ENCODE peak calls at places on chromosome 1, in five cellular contexts. One of them, this sample, is unnamed.

GRCh38 chr1:238061967-238062613 is 171.4 kb upstream of the ZP4 start:
- DNase-seq in H9: no peak
- DNase-seq in psoas muscle: no peak
- DNase-seq in colonic mucosa: no peak
- DNase-seq in uterus: no peak
- DNase-seq in this sample: no peak

GRCh38 chr1:32107742-32108661 is at the start of gene KPNA6:
- DNase-seq in psoas muscle: peak; percentile 93
- DNase-seq in uterus: peak; percentile 90
- DNase-seq in colonic mucosa: peak; percentile 96
- DNase-seq in H9: peak; percentile 91
- DNase-seq in this sample: peak; percentile 89

GRCh38 chr1:157831968-157832626 is 9.5 kb downstream of the CD5L start:
- DNase-seq in colonic mucosa: no peak
- DNase-seq in psoas muscle: no peak
- DNase-seq in H9: no peak
- DNase-seq in uterus: no peak
- DNase-seq in this sample: no peak

GRCh38 chr1:77672374-77672773 is 10.1 kb downstream of the ZZZ3 start:
- DNase-seq in colonic mucosa: no peak
- DNase-seq in H9: no peak
- DNase-seq in uterus: no peak
- DNase-seq in psoas muscle: no peak
- DNase-seq in this sample: no peak

GRCh38 chr1:110495926-110496600 is 22.9 kb downstream of the KCNA10 start:
- DNase-seq in psoas muscle: peak; percentile 79
- DNase-seq in H9: peak; percentile 68
- DNase-seq in uterus: peak; percentile 39
- DNase-seq in colonic mucosa: peak; percentile 84
- DNase-seq in this sample: peak; percentile 67

GRCh38 chr1:72285074-72285425 is 2.7 kb upstream of the NEGR1 start:
- DNase-seq in colonic mucosa: no peak
- DNase-seq in psoas muscle: no peak
- DNase-seq in H9: no peak
- DNase-seq in uterus: peak; percentile 19
- DNase-seq in this sample: no peak

GRCh38 chr1:168287237-168287664 is 6.6 kb downstream of the TBX19 start:
- DNase-seq in psoas muscle: no peak
- DNase-seq in colonic mucosa: no peak
- DNase-seq in uterus: no peak
- DNase-seq in H9: no peak
- DNase-seq in this sample: no peak

GRCh38 chr1:47805826-47806450 is 191.2 kb downstream of the TRABD2B start:
- DNase-seq in colonic mucosa: no peak
- DNase-seq in H9: no peak
- DNase-seq in uterus: no peak
- DNase-seq in psoas muscle: no peak
- DNase-seq in this sample: no peak

GRCh38 chr1:99994496-99994895 is 24.7 kb downstream of the SLC35A3 start:
- DNase-seq in psoas muscle: no peak
- DNase-seq in colonic mucosa: no peak
- DNase-seq in uterus: no peak
- DNase-seq in H9: no peak
- DNase-seq in this sample: no peak

GRCh38 chr1:225823811-225824261 is 13.9 kb downstream of the EPHX1 start:
- DNase-seq in uterus: no peak
- DNase-seq in colonic mucosa: no peak
- DNase-seq in psoas muscle: peak; percentile 30
- DNase-seq in H9: no peak
- DNase-seq in this sample: no peak

GRCh38 chr1:182229907-182230522 is 161.6 kb downstream of the GLUL start:
- DNase-seq in psoas muscle: no peak
- DNase-seq in colonic mucosa: no peak
- DNase-seq in H9: no peak
- DNase-seq in uterus: no peak
- DNase-seq in this sample: no peak

GRCh38 chr1:186494832-186495271 is 33.9 kb upstream of the PDC start:
- DNase-seq in colonic mucosa: no peak
- DNase-seq in H9: no peak
- DNase-seq in psoas muscle: no peak
- DNase-seq in uterus: no peak
- DNase-seq in this sample: no peak

GRCh38 chr1:183757061-183757460 is 47.9 kb upstream of the RGL1 start:
- DNase-seq in uterus: no peak
- DNase-seq in H9: no peak
- DNase-seq in psoas muscle: no peak
- DNase-seq in colonic mucosa: no peak
- DNase-seq in this sample: no peak

GRCh38 chr1:228463559-228464455 is 23.4 kb upstream of the RNF187 start:
- DNase-seq in psoas muscle: peak; percentile 66
- DNase-seq in colonic mucosa: peak; percentile 37
- DNase-seq in uterus: no peak
- DNase-seq in H9: peak; percentile 80
- DNase-seq in this sample: no peak

GRCh38 chr1:42686418-42686817 is 4.2 kb downstream of the YBX1 start:
- DNase-seq in colonic mucosa: peak; percentile 33
- DNase-seq in H9: no peak
- DNase-seq in uterus: no peak
- DNase-seq in psoas muscle: no peak
- DNase-seq in this sample: no peak

GRCh38 chr1:168714012-168714411 is 15.0 kb downstream of the DPT start:
- DNase-seq in H9: no peak
- DNase-seq in psoas muscle: no peak
- DNase-seq in colonic mucosa: peak; percentile 90
- DNase-seq in uterus: no peak
- DNase-seq in this sample: no peak

GRCh38 chr1:54794401-54795099 is 6.6 kb downstream of the TTC22 start:
- DNase-seq in psoas muscle: no peak
- DNase-seq in colonic mucosa: peak; percentile 84
- DNase-seq in H9: no peak
- DNase-seq in uterus: no peak
- DNase-seq in this sample: no peak

GRCh38 chr1:208060495-208060894 is 149.6 kb upstream of the CD34 start:
- DNase-seq in uterus: no peak
- DNase-seq in psoas muscle: no peak
- DNase-seq in H9: no peak
- DNase-seq in colonic mucosa: no peak
- DNase-seq in this sample: no peak

GRCh38 chr1:87182611-87183010 is 146.1 kb upstream of the LMO4 start:
- DNase-seq in psoas muscle: no peak
- DNase-seq in uterus: no peak
- DNase-seq in H9: no peak
- DNase-seq in colonic mucosa: no peak
- DNase-seq in this sample: no peak

GRCh38 chr1:112507896-112508241 is 896 bp upstream of the WNT2B start:
- DNase-seq in H9: peak; percentile 61
- DNase-seq in psoas muscle: no peak
- DNase-seq in uterus: no peak
- DNase-seq in colonic mucosa: no peak
- DNase-seq in this sample: no peak

GRCh38 chr1:204959374-204959773 is 83.6 kb upstream of the CNTN2 start:
- DNase-seq in psoas muscle: no peak
- DNase-seq in uterus: no peak
- DNase-seq in colonic mucosa: no peak
- DNase-seq in H9: no peak
- DNase-seq in this sample: peak; percentile 70

GRCh38 chr1:49333946-49334345 is 557.3 kb upstream of the BEND5 start:
- DNase-seq in psoas muscle: no peak
- DNase-seq in H9: no peak
- DNase-seq in colonic mucosa: no peak
- DNase-seq in uterus: no peak
- DNase-seq in this sample: no peak

GRCh38 chr1:156140879-156141707 is 12.3 kb upstream of the SEMA4A start:
- DNase-seq in psoas muscle: peak; percentile 68
- DNase-seq in H9: peak; percentile 92
- DNase-seq in uterus: no peak
- DNase-seq in colonic mucosa: no peak
- DNase-seq in this sample: no peak

GRCh38 chr1:229150518-229150917 is 120.4 kb upstream of the RAB4A start:
- DNase-seq in psoas muscle: no peak
- DNase-seq in H9: peak; percentile 48
- DNase-seq in uterus: no peak
- DNase-seq in colonic mucosa: no peak
- DNase-seq in this sample: no peak

GRCh38 chr1:208004851-208005250 is 93.9 kb upstream of the CD34 start:
- DNase-seq in H9: no peak
- DNase-seq in colonic mucosa: no peak
- DNase-seq in psoas muscle: no peak
- DNase-seq in uterus: no peak
- DNase-seq in this sample: no peak

GRCh38 chr1:34759472-34760357 is at the start of gene GJB4:
- DNase-seq in H9: peak; percentile 71
- DNase-seq in psoas muscle: no peak
- DNase-seq in colonic mucosa: peak; percentile 60
- DNase-seq in uterus: no peak
- DNase-seq in this sample: no peak

GRCh38 chr1:76237201-76237600 is 162.7 kb downstream of the ST6GALNAC3 start:
- DNase-seq in colonic mucosa: no peak
- DNase-seq in psoas muscle: no peak
- DNase-seq in uterus: no peak
- DNase-seq in H9: no peak
- DNase-seq in this sample: no peak

GRCh38 chr1:227938911-227939790 is 8.6 kb downstream of the WNT9A start:
- DNase-seq in uterus: no peak
- DNase-seq in psoas muscle: peak; percentile 39
- DNase-seq in H9: no peak
- DNase-seq in colonic mucosa: no peak
- DNase-seq in this sample: no peak

GRCh38 chr1:108758782-108759181 is 12.3 kb downstream of the STXBP3 start:
- DNase-seq in uterus: no peak
- DNase-seq in colonic mucosa: no peak
- DNase-seq in H9: no peak
- DNase-seq in psoas muscle: no peak
- DNase-seq in this sample: no peak

GRCh38 chr1:198254521-198254920 is 97.7 kb downstream of the NEK7 start:
- DNase-seq in uterus: no peak
- DNase-seq in colonic mucosa: no peak
- DNase-seq in psoas muscle: no peak
- DNase-seq in H9: no peak
- DNase-seq in this sample: no peak

GRCh38 chr1:173383341-173383740 is 93.8 kb upstream of the PRDX6 start:
- DNase-seq in colonic mucosa: no peak
- DNase-seq in psoas muscle: no peak
- DNase-seq in H9: no peak
- DNase-seq in uterus: no peak
- DNase-seq in this sample: no peak

GRCh38 chr1:188782220-188782841 is 1695.3 kb downstream of the BRINP3 start:
- DNase-seq in psoas muscle: no peak
- DNase-seq in uterus: no peak
- DNase-seq in colonic mucosa: no peak
- DNase-seq in H9: peak; percentile 61
- DNase-seq in this sample: no peak

GRCh38 chr1:39452540-39452939 is 38.9 kb upstream of the BMP8A start:
- DNase-seq in H9: no peak
- DNase-seq in colonic mucosa: no peak
- DNase-seq in uterus: no peak
- DNase-seq in psoas muscle: no peak
- DNase-seq in this sample: no peak
- H3K27ac ChIP-seq in H9: no peak overlapping the region
- H3K27ac ChIP-seq in colonic mucosa: no peak overlapping the region
- H3K27ac ChIP-seq in uterus: no peak overlapping the region
- H3K27ac ChIP-seq in psoas muscle: no peak overlapping the region
- H3K27ac ChIP-seq in this sample: peak overlapping the region; percentile 22

DNA sequence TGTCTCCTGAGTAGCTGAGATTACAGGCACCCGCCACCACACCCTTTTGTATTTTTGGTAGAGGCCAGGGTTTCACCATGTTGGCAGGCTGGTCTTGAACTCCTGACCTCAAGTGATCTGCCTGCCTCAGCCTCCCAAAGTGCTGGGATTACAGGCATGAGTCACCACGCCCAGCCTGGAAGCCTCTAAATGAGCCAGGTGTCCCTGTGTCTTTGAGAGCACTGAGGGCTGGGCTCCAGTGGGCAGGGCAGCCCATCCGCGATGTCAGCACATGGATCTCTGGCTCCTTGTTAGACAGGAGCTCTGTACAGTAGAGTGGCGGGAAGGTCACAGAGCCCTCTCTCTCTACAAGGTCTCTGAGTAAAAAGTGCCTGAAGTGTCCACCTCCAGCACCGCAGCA is 124.3 kb downstream of the PGBD5 start:
- DNase-seq in psoas muscle: peak; percentile 38
- DNase-seq in uterus: no peak
- DNase-seq in colonic mucosa: no peak
- DNase-seq in H9: no peak
- DNase-seq in this sample: no peak
- H3K27ac ChIP-seq in psoas muscle: no peak overlapping the region
- H3K27ac ChIP-seq in uterus: no peak overlapping the region
- H3K27ac ChIP-seq in colonic mucosa: no peak overlapping the region
- H3K27ac ChIP-seq in H9: no peak overlapping the region
- H3K27ac ChIP-seq in this sample: no peak overlapping the region

DNA sequence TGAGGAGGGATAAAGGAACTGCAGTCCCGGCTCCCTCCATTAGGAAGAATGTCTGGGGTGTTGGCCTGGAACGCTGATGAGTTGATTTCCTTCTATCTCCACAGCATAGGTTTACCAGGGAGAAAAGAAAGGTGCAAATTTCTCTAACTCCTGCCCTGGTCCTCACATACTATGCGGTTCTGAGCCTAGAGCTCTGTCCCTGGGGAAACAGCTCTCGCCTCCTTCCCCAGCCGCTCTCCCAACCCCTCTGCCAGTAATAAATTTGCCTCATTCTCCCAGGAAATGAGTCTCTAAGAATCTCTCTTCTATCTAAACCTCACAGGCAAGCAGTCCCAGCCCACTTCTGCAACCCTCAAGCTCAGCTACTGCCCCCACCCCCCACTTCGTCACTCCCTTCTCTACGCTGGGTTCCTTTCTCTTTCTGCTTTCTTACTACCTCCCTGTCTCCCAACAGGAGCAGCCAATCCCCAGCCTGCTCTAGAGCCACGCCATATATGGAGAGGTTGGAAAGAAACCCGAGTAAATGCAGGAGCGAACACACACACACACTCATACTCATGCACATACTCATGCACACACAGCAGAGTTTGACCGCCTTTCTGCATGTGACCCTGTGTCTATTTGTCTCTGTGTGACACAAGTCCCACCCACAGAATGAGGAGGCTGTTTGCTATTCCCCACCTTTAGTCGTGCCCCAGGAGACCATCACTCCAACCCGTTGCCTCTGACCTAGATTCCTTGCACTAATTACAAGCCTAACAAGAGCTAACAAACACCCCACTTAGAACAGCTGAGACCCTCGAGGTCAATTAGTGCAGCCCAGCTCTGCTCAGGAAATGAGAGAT is 13.4 kb downstream of the PLEKHO1 start:
- DNase-seq in colonic mucosa: peak; percentile 77
- DNase-seq in psoas muscle: peak; percentile 86
- DNase-seq in uterus: peak; percentile 92
- DNase-seq in H9: peak; percentile 96
- DNase-seq in this sample: peak; percentile 83
- H3K27ac ChIP-seq in colonic mucosa: peak overlapping the region; percentile 84
- H3K27ac ChIP-seq in psoas muscle: peak overlapping the region; percentile 89
- H3K27ac ChIP-seq in uterus: peak overlapping the region; percentile 99
- H3K27ac ChIP-seq in H9: peak overlapping the region; percentile 92
- H3K27ac ChIP-seq in this sample: peak overlapping the region; percentile 91

DNA sequence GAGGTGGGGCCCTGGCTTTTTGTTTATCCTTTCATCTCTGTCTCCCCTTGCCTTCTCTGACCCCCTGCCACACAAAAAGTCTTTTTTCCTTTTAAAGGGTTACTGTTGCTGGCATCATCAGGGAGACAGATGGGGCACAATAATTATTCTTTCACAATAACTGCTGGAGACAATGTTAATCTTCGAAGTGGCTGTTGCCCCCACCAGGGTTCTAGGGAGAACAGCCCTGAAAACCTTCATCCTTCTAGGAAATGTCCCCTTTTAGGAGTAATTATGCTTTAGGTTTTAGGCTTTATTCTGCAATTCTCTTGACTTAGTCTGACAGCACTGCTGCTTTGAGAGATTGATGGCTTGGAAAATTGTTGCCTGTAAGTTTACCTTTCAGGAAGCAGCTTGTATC is 150.0 kb downstream of the NOS1AP start:
- DNase-seq in psoas muscle: no peak
- DNase-seq in H9: no peak
- DNase-seq in uterus: no peak
- DNase-seq in colonic mucosa: no peak
- DNase-seq in this sample: no peak
- H3K27ac ChIP-seq in psoas muscle: no peak overlapping the region
- H3K27ac ChIP-seq in H9: no peak overlapping the region
- H3K27ac ChIP-seq in uterus: no peak overlapping the region
- H3K27ac ChIP-seq in colonic mucosa: no peak overlapping the region
- H3K27ac ChIP-seq in this sample: no peak overlapping the region